ENCODE peak calls at places on chromosomes 5 and 9, in seven cellular contexts. P, S, D, K, I, Y and F are unnamed samples.

GRCh38 chr9:19922476-19923118 is 133.8 kb upstream of the SLC24A2 start:
- DNase-seq in P (peak; percentile 14), S (peak; percentile 28), D (no peak), K (peak; percentile 15), I (no peak), Y (peak; percentile 72), F (peak; percentile 91)

GRCh38 chr5:33272288-33272687 is 168.5 kb upstream of the TARS1 start:
- DNase-seq in P (no peak), S (peak; percentile 57), D (peak; percentile 86), K (peak; percentile 59), I (no peak), Y (no peak), F (no peak)

GRCh38 chr5:132446621-132447020 is 44.0 kb downstream of the IRF1 start:
- DNase-seq in P (no peak), S (no peak), D (no peak), K (no peak), I (no peak), Y (no peak), F (no peak)

GRCh38 chr5:178478370-178478769 is 111.8 kb downstream of the COL23A1 start:
- DNase-seq in P (no peak), S (no peak), D (no peak), K (no peak), I (no peak), Y (no peak), F (no peak)

GRCh38 chr5:758698-759053 is 25.9 kb downstream of the ZDHHC11B start:
- DNase-seq in P (no peak), S (no peak), D (no peak), K (no peak), I (no peak), Y (no peak), F (no peak)

GRCh38 chr5:137718611-137719010 is 17.3 kb downstream of the KLHL3 start:
- DNase-seq in P (no peak), S (no peak), D (no peak), K (no peak), I (no peak), Y (no peak), F (no peak)

GRCh38 chr5:88743231-88743879 is 139.6 kb downstream of the MEF2C start:
- DNase-seq in P (peak; percentile 56), S (peak; percentile 26), D (no peak), K (peak; percentile 28), I (no peak), Y (no peak), F (no peak)

GRCh38 chr5:126516133-126516532 is 78.9 kb downstream of the ALDH7A1 start:
- DNase-seq in P (no peak), S (no peak), D (no peak), K (no peak), I (no peak), Y (peak; percentile 66), F (no peak)

GRCh38 chr5:172866802-172867748 is 33.0 kb downstream of the ERGIC1 start:
- DNase-seq in P (no peak), S (no peak), D (no peak), K (no peak), I (no peak), Y (no peak), F (peak; percentile 53)

GRCh38 chr5:101244621-101245020 is 341.5 kb upstream of the ST8SIA4 start:
- DNase-seq in P (no peak), S (no peak), D (no peak), K (no peak), I (no peak), Y (no peak), F (no peak)

GRCh38 chr5:147310059-147310704 is 75.4 kb downstream of the STK32A start:
- DNase-seq in P (no peak), S (peak; percentile 47), D (peak; percentile 59), K (peak; percentile 76), I (peak; percentile 8), Y (peak; percentile 7), F (peak; percentile 33)

GRCh38 chr9:104700306-104700705 is 6.0 kb downstream of the OR13D1 start:
- DNase-seq in P (no peak), S (no peak), D (no peak), K (no peak), I (no peak), Y (no peak), F (no peak)

GRCh38 chr9:129919283-129919682 is 84.0 kb downstream of the USP20 start:
- DNase-seq in P (no peak), S (no peak), D (no peak), K (no peak), I (no peak), Y (no peak), F (no peak)

GRCh38 chr9:129919836-129920235 is 84.6 kb downstream of the USP20 start:
- DNase-seq in P (no peak), S (no peak), D (no peak), K (no peak), I (no peak), Y (no peak), F (no peak)

GRCh38 chr9:129916707-129917106 is 81.4 kb downstream of the USP20 start:
- DNase-seq in P (no peak), S (no peak), D (no peak), K (no peak), I (no peak), Y (no peak), F (no peak)

GRCh38 chr9:129914051-129914450 is 78.8 kb downstream of the USP20 start:
- DNase-seq in P (no peak), S (no peak), D (no peak), K (no peak), I (no peak), Y (no peak), F (no peak)

DNA sequence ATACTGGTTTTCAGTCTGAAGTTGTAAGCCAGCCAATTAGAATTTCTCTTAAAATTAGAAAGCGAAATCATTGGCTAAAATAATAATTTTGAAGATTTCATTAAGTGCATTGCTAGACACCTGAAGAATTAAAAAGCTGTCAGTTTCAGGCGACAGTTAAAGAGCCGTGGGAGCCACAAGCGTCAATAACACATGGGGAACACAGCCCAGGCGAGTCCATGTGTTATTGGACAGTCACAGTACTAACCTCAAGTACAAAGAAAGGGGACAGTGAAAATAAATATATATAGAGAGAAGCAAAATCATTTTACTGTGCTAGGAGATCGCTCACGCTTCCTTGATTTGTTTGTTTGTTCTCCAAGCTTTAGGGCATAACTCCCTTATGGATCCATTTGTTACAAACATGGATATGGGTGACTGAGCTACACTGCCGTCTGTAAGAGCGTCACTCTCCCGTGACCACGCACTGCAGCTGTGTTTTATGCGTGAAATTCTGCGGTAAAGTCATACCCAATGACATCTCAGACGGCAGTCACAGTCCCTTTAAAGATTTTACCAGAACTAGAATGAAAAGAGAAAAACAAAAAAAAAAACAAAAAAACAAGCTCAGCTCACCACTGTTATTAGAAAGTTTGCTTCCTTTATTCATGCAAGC is 83.2 kb downstream of the USP20 start:
- DNase-seq in P (no peak), S (no peak), D (no peak), K (no peak), I (no peak), Y (no peak), F (no peak)
- TF ChIP-seq REST in P (no peak), S (no peak), D (no peak), K (no peak), I (no peak), Y (no peak), F (no peak)

GRCh38 chr5:97726106-97726505 is 543.1 kb upstream of the RIOK2 start:
- DNase-seq in P (no peak), S (no peak), D (no peak), K (no peak), I (no peak), Y (no peak), F (peak; percentile 2)
- TF ChIP-seq CTCF in P (no peak), S (no peak), D (peak; percentile 6), K (no peak), I (no peak), Y (peak; percentile 36), F (no peak)

DNA sequence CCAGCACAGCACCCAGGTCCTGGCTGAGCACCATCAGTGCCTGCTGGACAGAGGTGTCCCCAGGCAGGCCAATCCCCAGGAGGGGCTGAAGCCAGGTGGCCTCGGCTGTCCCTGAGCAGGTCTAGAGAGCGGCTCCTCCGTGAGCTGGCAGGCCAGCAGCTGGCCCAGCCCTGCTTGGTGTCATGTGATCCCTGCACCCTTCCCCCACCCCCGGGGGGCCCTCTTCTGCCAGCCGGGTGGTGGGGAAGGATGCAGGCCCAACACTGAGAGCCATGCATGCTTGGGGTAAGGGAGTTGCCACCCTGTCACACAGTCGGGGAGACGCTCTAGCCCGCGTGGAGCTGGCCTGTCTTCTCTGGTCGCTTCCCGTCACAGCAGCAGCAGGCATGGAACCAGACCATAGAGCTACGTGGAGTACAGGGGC is 7.1 kb downstream of the RALGDS start:
- DNase-seq in P (no peak), S (no peak), D (no peak), K (no peak), I (no peak), Y (peak; percentile 83), F (no peak)
- TF ChIP-seq REST in P (no peak), S (no peak), D (no peak), K (no peak), I (no peak), Y (no peak), F (no peak)

GRCh38 chr5:61744690-61745619 is 412.9 kb downstream of the ZSWIM6 start:
- DNase-seq in P (peak; percentile 19), S (no peak), D (no peak), K (peak; percentile 2), I (no peak), Y (no peak), F (no peak)
- TF ChIP-seq CTCF in P (peak; percentile 29), S (no peak), D (no peak), K (peak; percentile 13), I (no peak), Y (no peak), F (peak; percentile 58)